ENCODE peak calls at places on chromosomes 16 and 17, in five cellular contexts. X, G, Y, T and J are unnamed samples.

GRCh38 chr16:59440502-59440901 is 706.4 kb upstream of the GOT2 start:
- DNase-seq in X (no peak), G (no peak), Y (no peak), T (no peak), J (no peak)

GRCh38 chr17:81806461-81807209 is 2.7 kb downstream of the GCGR start:
- DNase-seq in X (no peak), G (no peak), Y (no peak), T (no peak), J (no peak)

GRCh38 chr17:46853896-46854444 is 2.6 kb downstream of the WNT9B start:
- DNase-seq in X (no peak), G (no peak), Y (no peak), T (no peak), J (no peak)

GRCh38 chr17:68704897-68705296 is 103.7 kb upstream of the FAM20A start:
- DNase-seq in X (no peak), G (no peak), Y (no peak), T (no peak), J (no peak)

GRCh38 chr16:15770512-15770911 is 86.3 kb downstream of the MYH11 start:
- DNase-seq in X (peak; percentile 75), G (no peak), Y (no peak), T (no peak), J (no peak)

GRCh38 chr16:73232555-73233422 is 184.9 kb upstream of the ZFHX3 start:
- DNase-seq in X (no peak), G (peak; percentile 25), Y (no peak), T (peak; percentile 84), J (peak; percentile 78)

GRCh38 chr16:70694517-70695218 is 8.8 kb upstream of the MTSS2 start:
- DNase-seq in X (no peak), G (no peak), Y (no peak), T (no peak), J (no peak)

GRCh38 chr17:55284944-55285339 is 20.2 kb downstream of the HLF start:
- DNase-seq in X (no peak), G (no peak), Y (no peak), T (no peak), J (no peak)

GRCh38 chr16:74019608-74020007 is 277.0 kb upstream of the PSMD7 start:
- DNase-seq in X (no peak), G (no peak), Y (no peak), T (no peak), J (no peak)

GRCh38 chr17:42667088-42667951 is 8.2 kb downstream of the TUBG2 start:
- DNase-seq in X (peak; percentile 84), G (peak; percentile 45), Y (no peak), T (no peak), J (no peak)

GRCh38 chr17:17561408-17562144 is 29.9 kb downstream of the PEMT start:
- DNase-seq in X (peak; percentile 84), G (peak; percentile 59), Y (no peak), T (no peak), J (no peak)

GRCh38 chr17:82105882-82106696 is 8.1 kb upstream of the FASN start:
- DNase-seq in X (no peak), G (peak; percentile 71), Y (no peak), T (peak; percentile 73), J (no peak)

GRCh38 chr16:69481901-69482341 is 57.5 kb downstream of the CYB5B start:
- DNase-seq in X (peak; percentile 94), G (peak; percentile 45), Y (no peak), T (peak; percentile 92), J (peak; percentile 91)

GRCh38 chr17:48037036-48037881 is at the start of gene COPZ2:
- DNase-seq in X (peak; percentile 88), G (peak; percentile 54), Y (no peak), T (peak; percentile 87), J (no peak)

GRCh38 chr16:73140944-73141343 is 93.0 kb upstream of the ZFHX3 start:
- DNase-seq in X (no peak), G (no peak), Y (no peak), T (no peak), J (no peak)

GRCh38 chr17:45368661-45369060 is 51.8 kb upstream of the MAP3K14 start:
- DNase-seq in X (no peak), G (no peak), Y (no peak), T (no peak), J (no peak)

GRCh38 chr17:68431661-68432071 is 25.6 kb downstream of the WIPI1 start:
- DNase-seq in X (no peak), G (no peak), Y (no peak), T (no peak), J (no peak)

GRCh38 chr17:57257213-57257873 is 1.0 kb downstream of the MSI2 start:
- DNase-seq in X (no peak), G (peak; percentile 36), Y (no peak), T (no peak), J (no peak)

GRCh38 chr16:87809150-87809902 is 43.5 kb upstream of the KLHDC4 start:
- DNase-seq in X (no peak), G (no peak), Y (no peak), T (no peak), J (no peak)

GRCh38 chr16:85391769-85392583 is 221.1 kb upstream of the GSE1 start:
- DNase-seq in X (peak; percentile 56), G (peak; percentile 16), Y (no peak), T (peak; percentile 62), J (no peak)

GRCh38 chr17:66287911-66288310 is 14.5 kb upstream of the PRKCA start:
- DNase-seq in X (no peak), G (peak; percentile 72), Y (no peak), T (no peak), J (no peak)

GRCh38 chr17:80281516-80281915 is 20.9 kb downstream of the RNF213 start:
- DNase-seq in X (no peak), G (no peak), Y (no peak), T (no peak), J (no peak)

GRCh38 chr17:67717192-67717623 is 528 bp upstream of the NOL11 start:
- DNase-seq in X (no peak), G (no peak), Y (no peak), T (no peak), J (no peak)

GRCh38 chr16:58036943-58037342 is 11.4 kb downstream of the MMP15 start:
- DNase-seq in X (no peak), G (no peak), Y (no peak), T (no peak), J (no peak)

GRCh38 chr16:58034786-58035185 is 9.2 kb downstream of the MMP15 start:
- DNase-seq in X (no peak), G (no peak), Y (no peak), T (no peak), J (no peak)

GRCh38 chr16:58037365-58038057 is 12.0 kb downstream of the MMP15 start:
- DNase-seq in X (no peak), G (no peak), Y (no peak), T (no peak), J (no peak)

GRCh38 chr16:58034128-58034685 is 8.7 kb downstream of the MMP15 start:
- DNase-seq in X (no peak), G (no peak), Y (no peak), T (no peak), J (no peak)

GRCh38 chr16:58035356-58036170 is 10.0 kb downstream of the MMP15 start:
- DNase-seq in X (no peak), G (no peak), Y (no peak), T (no peak), J (no peak)
- TF ChIP-seq CTCF in X (no peak), G (no peak), Y (no peak), T (no peak), J (no peak)

GRCh38 chr16:9050102-9050830 is 41.2 kb upstream of the HAPSTR1 start:
- DNase-seq in X (no peak), G (no peak), Y (no peak), T (no peak), J (no peak)
- TF ChIP-seq CTCF in X (no peak), G (peak; percentile 9), Y (peak; percentile 52), T (no peak), J (no peak)

GRCh38 chr17:51850206-51850605 is 308.3 kb downstream of the CA10 start:
- DNase-seq in X (no peak), G (peak; percentile 3), Y (no peak), T (no peak), J (no peak)
- TF ChIP-seq CTCF in X (no peak), G (no peak), Y (no peak), T (no peak), J (no peak)

DNA sequence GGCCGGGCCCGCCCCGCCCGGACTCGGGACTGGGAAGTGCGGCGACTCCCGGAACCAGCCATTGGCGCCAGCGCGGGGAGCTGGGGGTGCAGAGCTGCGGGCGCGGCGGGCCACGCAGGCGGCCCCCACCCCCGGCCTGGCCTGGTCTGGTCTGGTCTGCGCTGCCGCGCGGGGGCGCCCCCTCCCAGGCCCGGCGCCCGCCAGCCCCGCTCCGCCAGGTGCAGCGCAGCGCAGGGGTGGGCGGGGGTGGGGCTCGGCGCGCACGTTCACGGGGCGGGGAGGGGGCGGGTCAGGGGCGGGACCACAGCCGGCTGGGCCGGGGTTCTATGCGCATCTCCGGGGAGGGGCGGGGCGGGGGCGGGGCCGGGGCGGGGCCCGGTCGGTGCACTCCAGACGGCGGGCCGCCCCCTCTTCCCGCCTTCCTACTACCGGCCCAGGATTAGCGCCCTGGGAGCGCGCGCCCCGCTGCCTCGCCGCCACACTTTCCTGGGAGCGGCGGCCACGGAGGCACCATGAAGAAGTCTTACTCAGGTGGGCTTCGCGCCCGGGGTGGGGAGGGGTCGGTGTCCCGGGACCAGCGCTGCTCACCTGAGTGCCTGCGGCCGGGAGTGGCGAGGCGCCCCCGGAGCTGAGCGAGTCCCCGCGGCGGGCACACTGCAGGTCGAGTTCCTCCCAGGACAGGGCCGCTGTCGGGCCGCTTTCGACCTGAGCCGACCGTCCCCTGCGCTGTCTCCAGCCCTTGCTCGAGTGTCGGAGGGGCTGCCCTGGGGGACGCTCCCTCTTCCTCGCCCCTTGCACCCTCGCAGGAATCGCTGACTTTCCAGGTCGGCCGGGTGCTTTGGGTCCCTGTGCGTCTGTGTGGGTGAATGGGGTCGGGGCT is 140.5 kb downstream of the SEC14L1 start:
- DNase-seq in X (no peak), G (peak; percentile 79), Y (no peak), T (peak; percentile 76), J (no peak)
- TF ChIP-seq CTCF in X (no peak), G (no peak), Y (peak; percentile 39), T (peak; percentile 15), J (no peak)